ENCODE peak calls at places on chromosomes 1 and 21, in nine cellular contexts. One of them, this sample, is unnamed.
A peak's percentile ranks its signal among the peaks of the same experiment; 100 is the strongest.

GRCh38 chr1:89590341-89591080 is 42.4 kb upstream of the LRRC8C start:
- DNase-seq in GM13976: no peak
- DNase-seq in ELR: no peak
- DNase-seq in T-cell: no peak
- DNase-seq in NCI-H1105 treated with DMSO at 0.1 percent for 48 hours: no peak
- DNase-seq in neural progenitor cell: no peak
- DNase-seq in lung: no peak
- DNase-seq in naive thymus-derived CD8-positive, alpha-beta T cell: no peak
- DNase-seq in stimulated activated CD4-positive, alpha-beta T cell treated with anti-CD3 and anti-CD28 coated beads, Interleukin-1b, Interleukin-23, amount 100 ng/mL, for 24 hours: no peak
- DNase-seq in this sample: no peak

GRCh38 chr1:219503549-219503948 is 109.4 kb downstream of the ZC3H11B start:
- DNase-seq in GM13976: no peak
- DNase-seq in ELR: no peak
- DNase-seq in T-cell: no peak
- DNase-seq in NCI-H1105 treated with DMSO at 0.1 percent for 48 hours: no peak
- DNase-seq in neural progenitor cell: no peak
- DNase-seq in lung: no peak
- DNase-seq in naive thymus-derived CD8-positive, alpha-beta T cell: no peak
- DNase-seq in stimulated activated CD4-positive, alpha-beta T cell treated with anti-CD3 and anti-CD28 coated beads, Interleukin-1b, Interleukin-23, amount 100 ng/mL, for 24 hours: no peak
- DNase-seq in this sample: no peak

GRCh38 chr1:190205713-190206112 is 272.0 kb downstream of the BRINP3 start:
- DNase-seq in GM13976: no peak
- DNase-seq in ELR: peak; percentile 69
- DNase-seq in T-cell: no peak
- DNase-seq in NCI-H1105 treated with DMSO at 0.1 percent for 48 hours: no peak
- DNase-seq in neural progenitor cell: no peak
- DNase-seq in lung: no peak
- DNase-seq in naive thymus-derived CD8-positive, alpha-beta T cell: no peak
- DNase-seq in stimulated activated CD4-positive, alpha-beta T cell treated with anti-CD3 and anti-CD28 coated beads, Interleukin-1b, Interleukin-23, amount 100 ng/mL, for 24 hours: no peak
- DNase-seq in this sample: no peak

GRCh38 chr1:204130989-204131892 is 20.6 kb downstream of the ETNK2 start:
- DNase-seq in GM13976: no peak
- DNase-seq in ELR: peak; percentile 96
- DNase-seq in T-cell: no peak
- DNase-seq in NCI-H1105 treated with DMSO at 0.1 percent for 48 hours: no peak
- DNase-seq in neural progenitor cell: no peak
- DNase-seq in lung: no peak
- DNase-seq in naive thymus-derived CD8-positive, alpha-beta T cell: no peak
- DNase-seq in stimulated activated CD4-positive, alpha-beta T cell treated with anti-CD3 and anti-CD28 coated beads, Interleukin-1b, Interleukin-23, amount 100 ng/mL, for 24 hours: no peak
- DNase-seq in this sample: peak; percentile 84

GRCh38 chr1:230191079-230191478 is 124.0 kb downstream of the GALNT2 start:
- DNase-seq in GM13976: no peak
- DNase-seq in ELR: peak; percentile 66
- DNase-seq in T-cell: no peak
- DNase-seq in NCI-H1105 treated with DMSO at 0.1 percent for 48 hours: no peak
- DNase-seq in neural progenitor cell: no peak
- DNase-seq in lung: peak; percentile 73
- DNase-seq in naive thymus-derived CD8-positive, alpha-beta T cell: no peak
- DNase-seq in stimulated activated CD4-positive, alpha-beta T cell treated with anti-CD3 and anti-CD28 coated beads, Interleukin-1b, Interleukin-23, amount 100 ng/mL, for 24 hours: no peak
- DNase-seq in this sample: peak; percentile 85

GRCh38 chr1:98260839-98261238 is 340.0 kb upstream of the DPYD start:
- DNase-seq in GM13976: no peak
- DNase-seq in ELR: no peak
- DNase-seq in T-cell: no peak
- DNase-seq in NCI-H1105 treated with DMSO at 0.1 percent for 48 hours: no peak
- DNase-seq in neural progenitor cell: no peak
- DNase-seq in lung: no peak
- DNase-seq in naive thymus-derived CD8-positive, alpha-beta T cell: no peak
- DNase-seq in stimulated activated CD4-positive, alpha-beta T cell treated with anti-CD3 and anti-CD28 coated beads, Interleukin-1b, Interleukin-23, amount 100 ng/mL, for 24 hours: no peak
- DNase-seq in this sample: no peak

GRCh38 chr1:197924516-197925123 is 7.4 kb downstream of the LHX9 start:
- DNase-seq in GM13976: peak; percentile 57
- DNase-seq in ELR: peak; percentile 76
- DNase-seq in T-cell: no peak
- DNase-seq in NCI-H1105 treated with DMSO at 0.1 percent for 48 hours: peak; percentile 62
- DNase-seq in neural progenitor cell: peak; percentile 72
- DNase-seq in lung: no peak
- DNase-seq in naive thymus-derived CD8-positive, alpha-beta T cell: no peak
- DNase-seq in stimulated activated CD4-positive, alpha-beta T cell treated with anti-CD3 and anti-CD28 coated beads, Interleukin-1b, Interleukin-23, amount 100 ng/mL, for 24 hours: no peak
- DNase-seq in this sample: peak; percentile 57

GRCh38 chr1:43645461-43645860 is 4.5 kb upstream of the KDM4A start:
- DNase-seq in GM13976: no peak
- DNase-seq in ELR: no peak
- DNase-seq in T-cell: no peak
- DNase-seq in NCI-H1105 treated with DMSO at 0.1 percent for 48 hours: no peak
- DNase-seq in neural progenitor cell: no peak
- DNase-seq in lung: no peak
- DNase-seq in naive thymus-derived CD8-positive, alpha-beta T cell: no peak
- DNase-seq in stimulated activated CD4-positive, alpha-beta T cell treated with anti-CD3 and anti-CD28 coated beads, Interleukin-1b, Interleukin-23, amount 100 ng/mL, for 24 hours: no peak
- DNase-seq in this sample: no peak

GRCh38 chr21:42238185-42238934 is 19.4 kb downstream of the ABCG1 start:
- DNase-seq in GM13976: no peak
- DNase-seq in ELR: no peak
- DNase-seq in T-cell: peak; percentile 70
- DNase-seq in NCI-H1105 treated with DMSO at 0.1 percent for 48 hours: no peak
- DNase-seq in neural progenitor cell: no peak
- DNase-seq in lung: no peak
- DNase-seq in naive thymus-derived CD8-positive, alpha-beta T cell: no peak
- DNase-seq in stimulated activated CD4-positive, alpha-beta T cell treated with anti-CD3 and anti-CD28 coated beads, Interleukin-1b, Interleukin-23, amount 100 ng/mL, for 24 hours: no peak
- DNase-seq in this sample: no peak

GRCh38 chr1:87148670-87149069 is 180.0 kb upstream of the LMO4 start:
- DNase-seq in GM13976: no peak
- DNase-seq in ELR: no peak
- DNase-seq in T-cell: no peak
- DNase-seq in NCI-H1105 treated with DMSO at 0.1 percent for 48 hours: no peak
- DNase-seq in neural progenitor cell: no peak
- DNase-seq in lung: no peak
- DNase-seq in naive thymus-derived CD8-positive, alpha-beta T cell: no peak
- DNase-seq in stimulated activated CD4-positive, alpha-beta T cell treated with anti-CD3 and anti-CD28 coated beads, Interleukin-1b, Interleukin-23, amount 100 ng/mL, for 24 hours: no peak
- DNase-seq in this sample: no peak

GRCh38 chr1:97870574-97870973 is 50.3 kb downstream of the DPYD start:
- DNase-seq in GM13976: no peak
- DNase-seq in ELR: no peak
- DNase-seq in T-cell: no peak
- DNase-seq in NCI-H1105 treated with DMSO at 0.1 percent for 48 hours: peak; percentile 99
- DNase-seq in neural progenitor cell: peak; percentile 37
- DNase-seq in lung: no peak
- DNase-seq in naive thymus-derived CD8-positive, alpha-beta T cell: no peak
- DNase-seq in stimulated activated CD4-positive, alpha-beta T cell treated with anti-CD3 and anti-CD28 coated beads, Interleukin-1b, Interleukin-23, amount 100 ng/mL, for 24 hours: no peak
- DNase-seq in this sample: no peak

This sample was measured in mesenchymal stem cell.